ENCODE peak calls at places on chromosomes 7 and 10, in six cellular contexts. I is fibroblast of lung; T is kidney; G is CD4-positive, alpha-beta memory T cell; M is heart right ventricle; W is breast epithelium. Z is an unnamed sample.

GRCh38 chr7:24756989-24757798 is at the start of gene GSDME:
- DNase-seq in I (peak; percentile 68), G (no peak), W (no peak), M (peak; percentile 70), T (peak; percentile 83), Z (peak; percentile 81)

GRCh38 chr10:110918633-110919348 is at the start of gene BBIP1:
- DNase-seq in W (peak; percentile 94), I (peak; percentile 100), G (no peak), M (peak; percentile 96), T (peak; percentile 99), Z (no peak)

GRCh38 chr7:11779864-11780263 is 52.1 kb downstream of the THSD7A start:
- DNase-seq in I (no peak), T (no peak), M (no peak), W (no peak), G (no peak), Z (no peak)

GRCh38 chr10:103265712-103266329 is 11.1 kb upstream of the INA start:
- DNase-seq in G (no peak), M (no peak), W (peak; percentile 64), T (no peak), I (peak; percentile 71), Z (peak; percentile 33)

GRCh38 chr10:89867964-89868363 is 166.6 kb downstream of the KIF20B start:
- DNase-seq in W (no peak), T (no peak), M (no peak), I (peak; percentile 60), G (no peak), Z (no peak)

GRCh38 chr10:132784582-132785432 is 1.1 kb downstream of the NKX6-2 start:
- DNase-seq in W (no peak), T (no peak), G (no peak), I (peak; percentile 7), M (no peak), Z (no peak)

GRCh38 chr7:93228302-93228701 is 2.0 kb upstream of the HEPACAM2 start:
- DNase-seq in W (no peak), T (no peak), I (peak; percentile 43), G (peak; percentile 35), M (no peak), Z (no peak)

GRCh38 chr10:69451784-69452251 is 553 bp downstream of the TSPAN15 start:
- DNase-seq in M (peak; percentile 27), G (no peak), W (peak; percentile 69), T (peak; percentile 89), I (no peak), Z (peak; percentile 89)

GRCh38 chr10:45179716-45180115 is 135.7 kb downstream of the OR13A1 start:
- DNase-seq in W (no peak), T (peak; percentile 82), I (peak; percentile 3), M (no peak), G (no peak), Z (no peak)

GRCh38 chr7:123424463-123424862 is 109.9 kb downstream of the IQUB start:
- DNase-seq in I (no peak), T (no peak), G (no peak), W (no peak), M (no peak), Z (no peak)

GRCh38 chr7:2757904-2758672 is 70.1 kb downstream of the AMZ1 start:
- DNase-seq in T (no peak), I (peak; percentile 99), M (no peak), G (peak; percentile 75), W (no peak), Z (peak; percentile 72)

GRCh38 chr10:103968441-103969391 is 1.8 kb downstream of the SLK start:
- DNase-seq in G (no peak), T (no peak), W (no peak), M (no peak), I (no peak), Z (no peak)

GRCh38 chr10:80697926-80698325 is 160.2 kb downstream of the SH2D4B start:
- DNase-seq in I (no peak), M (no peak), W (no peak), G (no peak), T (no peak), Z (no peak)

GRCh38 chr10:64059884-64060283 is 538.7 kb downstream of the REEP3 start:
- DNase-seq in G (no peak), M (no peak), T (no peak), W (no peak), I (no peak), Z (no peak)

GRCh38 chr7:117809958-117810357 is 63.3 kb downstream of the CTTNBP2 start:
- DNase-seq in T (no peak), I (peak; percentile 36), W (no peak), G (no peak), M (no peak), Z (no peak)

GRCh38 chr7:27611043-27611442 is 51.6 kb downstream of the HIBADH start:
- DNase-seq in W (no peak), G (no peak), T (no peak), M (no peak), I (peak; percentile 41), Z (no peak)

GRCh38 chr10:52740155-52740549 is 32.4 kb downstream of the MBL2 start:
- DNase-seq in T (no peak), G (no peak), I (no peak), M (no peak), W (no peak), Z (no peak)

GRCh38 chr7:7157887-7158271 is 24.5 kb upstream of the C1GALT1 start:
- DNase-seq in M (no peak), W (no peak), T (no peak), G (no peak), I (peak; percentile 81), Z (no peak)

GRCh38 chr10:89392974-89393373 is 551 bp downstream of the IFIT1 start:
- DNase-seq in T (no peak), M (no peak), I (peak; percentile 88), G (no peak), W (no peak), Z (no peak)

GRCh38 chr7:107463139-107464078 is 6.4 kb upstream of the GPR22 start:
- DNase-seq in G (peak; percentile 48), W (peak; percentile 55), M (peak; percentile 46), T (peak; percentile 59), I (peak; percentile 64), Z (no peak)

GRCh38 chr7:129825005-129825553 is 127.7 kb downstream of the UBE2H start:
- DNase-seq in T (peak; percentile 91), M (peak; percentile 60), W (peak; percentile 58), G (no peak), I (peak; percentile 52), Z (peak; percentile 85)

GRCh38 chr10:132708936-132709335 is 77.0 kb downstream of the NKX6-2 start:
- DNase-seq in I (no peak), G (no peak), M (peak; percentile 1), W (peak; percentile 3), T (peak; percentile 51), Z (peak; percentile 30)

GRCh38 chr10:78656815-78657621 is 411.7 kb upstream of the ZMIZ1 start:
- DNase-seq in M (peak; percentile 23), I (peak; percentile 62), G (no peak), T (peak; percentile 91), W (no peak), Z (no peak)

GRCh38 chr7:140225562-140226249 is 48.9 kb upstream of the KDM7A start:
- DNase-seq in T (no peak), W (no peak), G (no peak), M (no peak), I (no peak), Z (no peak)

GRCh38 chr7:50315739-50316671 is 11.5 kb downstream of the IKZF1 start:
- DNase-seq in G (peak; percentile 63), W (no peak), M (no peak), I (no peak), T (no peak), Z (no peak)

GRCh38 chr7:47361746-47362215 is 220.1 kb downstream of the TNS3 start:
- DNase-seq in T (no peak), I (peak; percentile 94), W (no peak), G (no peak), M (peak; percentile 45), Z (no peak)

GRCh38 chr7:94250124-94250523 is 144.6 kb upstream of the COL1A2 start:
- DNase-seq in T (no peak), I (peak; percentile 19), M (no peak), W (no peak), G (no peak), Z (no peak)

GRCh38 chr10:99964791-99965190 is 45.0 kb downstream of the DNMBP start:
- DNase-seq in M (no peak), T (no peak), I (peak; percentile 33), W (no peak), G (no peak), Z (no peak)

GRCh38 chr10:128274938-128275337 is 148.7 kb upstream of the MKI67 start:
- DNase-seq in M (no peak), T (peak; percentile 78), W (no peak), I (no peak), G (no peak), Z (no peak)

GRCh38 chr7:113921363-113921762 is 2.6 kb upstream of the PPP1R3A start:
- DNase-seq in M (no peak), T (no peak), W (no peak), G (no peak), I (no peak), Z (no peak)

GRCh38 chr10:34731213-34731612 is 83.9 kb downstream of the PARD3 start:
- DNase-seq in T (no peak), M (no peak), G (no peak), I (no peak), W (no peak), Z (no peak)
- H3K4me1 ChIP-seq in T (peaks cover 14% of the 10 kb centered on the region), M (peaks cover 19% of the 10 kb centered on the region), G (no peaks in the 10 kb centered on the region), I (peaks cover 7% of the 10 kb centered on the region), W (peaks cover 6% of the 10 kb centered on the region), Z (peaks cover 21% of the 10 kb centered on the region)

GRCh38 chr7:77330169-77330882 is 85.8 kb downstream of the GSAP start:
- DNase-seq in T (no peak), W (no peak), G (no peak), M (no peak), I (no peak), Z (no peak)
- H3K27ac ChIP-seq in T (no peak overlapping the region), W (peak overlapping the region; percentile 61), G (no peak overlapping the region), M (peak overlapping the region; percentile 80), I (no peak overlapping the region), Z (peak overlapping the region; percentile 11)

GRCh38 chr10:48536916-48537890 is 67.7 kb downstream of the ARHGAP22 start:
- DNase-seq in T (no peak), G (no peak), I (no peak), M (no peak), W (no peak), Z (no peak)

GRCh38 chr10:48542471-48543210 is 62.2 kb downstream of the ARHGAP22 start:
- DNase-seq in I (no peak), M (no peak), T (peak; percentile 35), G (no peak), W (no peak), Z (no peak)

GRCh38 chr10:48543445-48543844 is 61.4 kb downstream of the ARHGAP22 start:
- DNase-seq in I (no peak), M (no peak), T (no peak), W (no peak), G (no peak), Z (no peak)

GRCh38 chr10:48538611-48539010 is 66.3 kb downstream of the ARHGAP22 start:
- DNase-seq in G (no peak), M (no peak), T (no peak), W (no peak), I (no peak), Z (no peak)

GRCh38 chr10:48541144-48541795 is 63.6 kb downstream of the ARHGAP22 start:
- DNase-seq in M (no peak), W (no peak), I (no peak), G (no peak), T (peak; percentile 29), Z (no peak)
- H3K4me3 ChIP-seq in M (no peak overlapping the region), W (no peak overlapping the region), I (no peak overlapping the region), G (no peak overlapping the region), T (no peak overlapping the region), Z (no peak overlapping the region)

DNA sequence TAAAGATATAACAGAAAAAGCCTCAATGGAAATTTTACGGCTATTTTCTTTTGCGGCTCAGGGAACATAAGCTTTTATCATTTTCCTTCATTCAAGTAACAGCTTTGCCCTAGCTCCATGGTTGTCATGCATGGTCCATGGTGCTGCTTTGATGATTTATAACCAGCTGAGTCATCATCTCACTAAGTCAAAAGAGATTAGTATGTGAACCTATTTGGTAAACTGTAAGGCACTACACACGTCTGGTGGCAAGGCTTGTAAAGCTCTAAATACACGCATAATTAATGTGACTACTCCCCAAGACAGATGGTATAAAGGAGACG is 340.3 kb downstream of the KCNMA1 start:
- DNase-seq in T (no peak), G (no peak), W (no peak), M (no peak), I (peak; percentile 77), Z (no peak)
- H3K4me1 ChIP-seq in T (no peaks in the 10 kb centered on the region), G (no peaks in the 10 kb centered on the region), W (no peaks in the 10 kb centered on the region), M (no peaks in the 10 kb centered on the region), I (peaks cover 8% of the 10 kb centered on the region), Z (no peaks in the 10 kb centered on the region)